ENCODE peak calls at places on chromosomes 11 and 22, in eight cellular contexts. B is astrocyte, U is coronary artery, X is PC-3, S is transverse colon, T is adrenal gland, H is Peyer's patch, I is stomach. Y is an unnamed sample.

GRCh38 chr11:1970956-1971355 is 23.8 kb downstream of the MRPL23 start:
- DNase-seq in U (no peak), B (no peak), H (no peak), S (no peak), I (no peak), X (no peak), T (no peak), Y (no peak)

GRCh38 chr11:119501777-119502405 is 78.9 kb upstream of the THY1 start:
- DNase-seq in X (no peak), U (no peak), I (no peak), B (no peak), H (no peak), S (no peak), T (no peak), Y (no peak)

GRCh38 chr11:66068923-66069714 is 953 bp upstream of the PACS1 start:
- DNase-seq in T (peak), H (peak), B (peak), X (peak), I (peak), S (peak), U (no peak), Y (peak)

GRCh38 chr11:69707156-69707555 is 3.3 kb upstream of the FGF19 start:
- DNase-seq in I (peak), X (no peak), H (no peak), B (no peak), T (no peak), U (no peak), S (no peak), Y (no peak)

GRCh38 chr11:103811870-103812509 is 224.4 kb upstream of the DDI1 start:
- DNase-seq in T (no peak), I (no peak), B (no peak), H (no peak), U (no peak), S (no peak), X (no peak), Y (no peak)

GRCh38 chr22:27022741-27023373 is 365.5 kb downstream of the MIAT start:
- DNase-seq in T (no peak), S (no peak), X (no peak), H (no peak), B (no peak), I (no peak), U (no peak), Y (no peak)

GRCh38 chr22:25069758-25070461 is 117.4 kb downstream of the KIAA1671 start:
- DNase-seq in I (no peak), T (peak), H (no peak), S (no peak), U (no peak), B (no peak), X (no peak), Y (peak)

GRCh38 chr11:132123854-132124835 is 753.7 kb downstream of the NTM start:
- DNase-seq in U (no peak), H (no peak), X (no peak), S (no peak), B (no peak), T (no peak), I (no peak), Y (no peak)

GRCh38 chr22:48489551-48490512 is 1337.8 kb downstream of the BRD1 start:
- DNase-seq in S (no peak), B (peak), I (peak), U (no peak), H (no peak), T (no peak), X (no peak), Y (no peak)

GRCh38 chr11:130522284-130522961 is 74.0 kb downstream of the ADAMTS15 start:
- DNase-seq in S (peak), U (peak), X (peak), H (peak), T (peak), B (peak), I (peak), Y (peak)

GRCh38 chr11:76781046-76781801 is 1.9 kb upstream of the TSKU start:
- DNase-seq in H (no peak), U (no peak), S (peak), I (no peak), T (no peak), B (no peak), X (no peak), Y (no peak)

GRCh38 chr22:25837288-25837900 is 95.4 kb downstream of the MYO18B start:
- DNase-seq in U (peak), T (no peak), X (no peak), S (no peak), I (no peak), B (no peak), H (no peak), Y (no peak)

GRCh38 chr11:15967966-15968365 is 388.4 kb downstream of the SOX6 start:
- DNase-seq in T (no peak), X (no peak), S (no peak), U (no peak), I (no peak), B (peak), H (no peak), Y (peak)

GRCh38 chr11:11520231-11521015 is 101.4 kb downstream of the GALNT18 start:
- DNase-seq in B (no peak), I (no peak), X (no peak), S (no peak), H (no peak), T (no peak), U (no peak), Y (no peak)

GRCh38 chr11:86574493-86575207 is 97.8 kb downstream of the ME3 start:
- DNase-seq in B (peak), S (no peak), U (no peak), X (peak), H (no peak), T (no peak), I (no peak), Y (no peak)

GRCh38 chr11:122808494-122808893 is 29.8 kb upstream of the CRTAM start:
- DNase-seq in T (no peak), U (no peak), H (no peak), S (peak), B (peak), I (no peak), X (no peak), Y (peak)

GRCh38 chr11:83004855-83005556 is 66.7 kb downstream of the RAB30 start:
- DNase-seq in S (no peak), B (peak), X (peak), U (no peak), H (no peak), I (no peak), T (no peak), Y (no peak)
- H3K4me3 ChIP-seq in S (no peak), B (no peak), X (no peak), U (no peak), H (no peak), I (no peak), T (no peak), Y (no peak)

GRCh38 chr11:3020011-3020410 is 27.9 kb upstream of the NAP1L4 start:
- DNase-seq in X (no peak), T (no peak), B (no peak), I (no peak), H (no peak), S (no peak), U (no peak), Y (no peak)

GRCh38 chr11:3016861-3017260 is 24.7 kb upstream of the NAP1L4 start:
- DNase-seq in X (no peak), B (no peak), T (no peak), U (no peak), H (no peak), S (no peak), I (no peak), Y (no peak)

GRCh38 chr11:3022982-3023381 is 30.9 kb upstream of the NAP1L4 start:
- DNase-seq in X (peak), S (no peak), B (peak), T (no peak), H (no peak), I (no peak), U (no peak), Y (peak)

GRCh38 chr11:3022300-3022967 is 30.3 kb upstream of the NAP1L4 start:
- DNase-seq in H (no peak), I (no peak), T (no peak), X (peak), U (no peak), S (no peak), B (peak), Y (peak)

DNA sequence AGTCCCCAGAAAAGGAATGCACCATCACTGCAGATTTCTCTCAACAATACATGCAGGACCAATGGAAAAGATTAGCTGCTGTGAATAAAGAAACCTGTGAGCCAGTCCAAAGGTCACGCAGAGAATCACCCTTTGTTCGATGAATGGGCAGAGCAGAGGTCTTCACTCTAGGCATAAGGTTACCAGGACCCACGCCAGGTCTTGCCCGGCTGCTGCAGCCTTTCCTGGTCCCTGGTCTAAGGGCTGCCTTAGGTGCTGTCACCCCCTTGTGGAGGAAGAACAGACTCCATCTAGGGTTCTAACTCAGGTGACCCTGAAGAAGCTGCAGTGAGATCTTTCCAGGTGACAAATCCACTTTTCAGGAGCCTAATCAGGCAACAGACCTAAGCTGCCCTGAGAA is 29.0 kb upstream of the NAP1L4 start:
- DNase-seq in U (no peak), I (peak), H (no peak), X (peak), S (peak), T (no peak), B (no peak), Y (peak)
- TF ChIP-seq CTCF in U (no peak), I (no peak), H (no peak), X (peak), S (peak), T (peak), B (peak), Y (peak)

DNA sequence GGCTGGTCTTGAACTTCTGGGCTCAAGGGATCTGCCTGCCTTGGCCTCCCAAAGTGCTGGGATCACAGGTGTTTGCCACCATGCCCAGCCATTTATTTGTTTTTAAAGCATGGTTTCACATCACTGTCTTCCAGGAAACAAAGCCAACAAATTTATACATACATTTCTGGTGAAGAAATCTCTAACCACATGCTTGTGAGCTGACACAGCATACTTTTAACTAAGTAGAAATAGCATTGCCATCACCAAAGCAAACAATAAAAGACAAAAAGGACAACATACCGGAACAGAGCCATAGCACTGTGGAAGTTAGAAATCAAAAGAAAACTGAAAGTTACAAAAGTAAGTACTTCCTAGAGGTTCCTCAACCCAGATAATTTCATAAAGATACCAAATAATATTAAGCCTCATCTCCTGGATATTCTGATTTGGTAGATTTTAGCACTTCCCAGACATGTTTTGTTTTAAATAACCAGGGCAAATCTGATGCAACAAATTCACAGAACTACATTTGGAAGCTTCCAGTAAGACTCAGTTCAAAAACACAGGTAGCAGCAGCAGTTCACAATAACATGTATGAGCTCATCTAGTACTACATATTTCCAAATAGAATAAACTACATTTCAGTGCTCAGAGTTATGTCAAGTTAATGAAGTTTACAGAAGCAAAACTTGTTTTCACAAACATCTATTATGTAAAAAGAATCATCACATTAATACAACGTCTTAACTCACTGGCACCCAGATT is 70.6 kb downstream of the RRAS2 start:
- DNase-seq in X (peak), T (no peak), U (no peak), B (peak), I (no peak), S (no peak), H (no peak), Y (peak)
- H3K4me3 ChIP-seq in X (peak), T (no peak), U (no peak), B (peak), I (no peak), S (no peak), H (no peak), Y (no peak)

GRCh38 chr11:58292017-58292416 is 24.0 kb upstream of the OR10W1 start:
- DNase-seq in U (no peak), T (no peak), I (no peak), B (no peak), X (no peak), H (no peak), S (no peak), Y (no peak)
- TF ChIP-seq CTCF in U (no peak), T (no peak), I (no peak), B (no peak), X (no peak), H (no peak), S (no peak), Y (no peak)

DNA sequence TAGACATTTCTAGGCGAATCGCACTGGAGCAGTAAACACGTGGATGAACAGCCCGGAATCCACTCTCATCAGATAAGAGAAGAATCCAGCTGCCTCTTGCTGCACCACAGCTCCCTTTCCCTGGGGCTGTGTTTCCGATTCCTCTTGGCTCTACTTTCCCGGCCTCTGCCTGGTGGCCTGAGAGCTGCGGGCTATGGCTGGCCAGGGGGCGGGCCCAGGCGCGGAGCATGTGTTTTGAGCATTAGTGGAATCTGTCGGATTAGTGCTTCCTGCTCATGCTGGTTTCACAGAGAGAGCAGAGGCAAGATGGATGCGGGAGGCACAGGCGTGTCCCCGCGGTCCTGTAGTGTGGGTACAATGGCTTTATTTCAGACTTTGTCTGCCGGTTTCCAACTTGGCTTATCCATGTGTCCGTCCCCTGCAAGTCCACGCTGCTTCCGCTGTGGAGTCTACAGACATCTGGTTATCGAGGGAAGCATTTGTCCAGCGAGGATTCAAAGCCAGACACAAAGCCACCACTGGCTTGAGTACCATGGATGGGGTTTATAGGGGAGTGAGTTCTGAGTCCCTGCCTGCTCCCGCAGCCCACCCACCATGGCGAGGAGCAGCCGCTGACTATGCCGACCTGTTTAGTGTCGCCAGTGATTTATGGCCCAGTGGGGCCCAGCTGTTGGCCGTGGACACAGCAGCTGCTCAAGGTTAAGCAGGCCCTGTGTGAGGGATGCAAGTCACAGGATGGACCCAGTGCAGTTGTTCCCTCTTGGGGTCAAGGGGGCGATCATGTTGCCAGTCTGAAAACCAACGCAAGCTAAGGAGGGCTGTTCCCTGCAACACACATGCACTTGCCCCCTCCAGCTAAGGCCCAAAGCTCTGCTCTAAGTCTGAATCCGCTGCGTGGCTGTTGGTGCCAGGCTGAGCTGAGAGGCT is 43.3 kb upstream of the EP300 start:
- DNase-seq in B (peak), X (no peak), I (peak), U (peak), T (peak), H (no peak), S (peak), Y (peak)
- H3K4me3 ChIP-seq in B (no peak), X (no peak), I (peak), U (peak), T (no peak), H (peak), S (no peak), Y (peak)

DNA sequence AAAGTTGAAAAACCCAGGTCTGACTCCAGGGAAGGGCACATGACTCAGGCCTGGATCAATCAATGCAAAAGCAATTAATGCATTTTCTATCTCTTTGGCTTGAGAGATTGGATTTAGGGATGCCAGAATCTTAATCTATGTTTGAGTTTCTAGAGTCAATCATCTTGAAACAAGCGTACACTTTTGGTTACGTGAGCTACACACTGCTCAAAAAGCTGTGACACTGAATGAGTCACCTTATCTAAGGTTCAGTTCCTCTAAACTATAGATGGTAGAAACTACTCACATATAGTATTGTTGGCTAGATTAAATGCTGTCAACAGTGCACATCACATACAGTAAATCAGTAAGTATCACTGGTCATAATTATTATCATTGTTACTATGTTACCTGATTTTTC is 24.2 kb downstream of the MRE11 start:
- DNase-seq in I (no peak), H (no peak), S (no peak), T (no peak), X (peak), B (no peak), U (no peak), Y (no peak)
- TF ChIP-seq CTCF in I (no peak), H (no peak), S (no peak), T (no peak), X (no peak), B (no peak), U (no peak), Y (no peak)

DNA sequence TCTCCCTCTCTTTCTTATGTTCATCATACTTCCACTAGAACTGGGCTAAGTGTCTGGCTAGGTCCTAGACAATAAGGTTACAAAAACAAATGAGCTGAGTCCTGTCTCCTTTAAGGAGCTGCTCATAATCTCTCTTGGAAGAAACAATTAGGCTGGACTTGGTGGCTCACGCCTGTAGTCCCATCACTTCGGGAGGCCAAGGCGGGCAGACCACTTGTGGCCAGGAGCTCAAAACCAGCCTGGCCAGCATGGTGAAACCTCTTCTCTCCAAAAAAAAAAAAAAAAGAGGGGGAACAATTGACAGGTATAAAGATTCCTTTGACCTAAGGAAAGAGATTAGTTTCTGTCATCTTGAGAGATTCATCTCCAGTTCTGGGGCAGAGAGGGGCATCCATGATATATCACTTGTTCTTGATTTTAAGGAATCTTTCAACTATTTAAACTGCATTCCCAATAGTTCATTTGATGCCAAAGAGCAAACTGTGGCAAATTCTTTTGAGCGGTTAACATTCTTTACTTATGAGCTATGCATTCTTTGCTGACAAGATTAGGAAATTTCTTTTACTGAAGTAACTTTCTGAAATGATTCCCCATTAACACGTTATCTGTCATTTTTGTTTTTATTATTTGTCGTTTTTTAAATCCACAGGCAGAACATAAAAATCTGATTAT is 125.5 kb downstream of the C11orf87 start:
- DNase-seq in X (peak), S (no peak), U (no peak), T (no peak), B (peak), I (no peak), H (no peak), Y (peak)
- H3K4me3 ChIP-seq in X (peak), S (no peak), U (no peak), T (no peak), B (no peak), I (no peak), H (no peak), Y (no peak)

GRCh38 chr11:32328392-32328791 is 106.9 kb downstream of the WT1 start:
- DNase-seq in U (no peak), S (no peak), T (no peak), H (no peak), B (no peak), X (no peak), I (no peak), Y (no peak)

GRCh38 chr11:32325187-32325586 is 110.2 kb downstream of the WT1 start:
- DNase-seq in S (no peak), B (no peak), X (no peak), H (no peak), T (no peak), I (no peak), U (no peak), Y (no peak)

GRCh38 chr11:32325725-32326124 is 109.6 kb downstream of the WT1 start:
- DNase-seq in B (no peak), U (no peak), S (no peak), T (no peak), I (no peak), X (no peak), H (no peak), Y (no peak)

GRCh38 chr11:32326522-32326921 is 108.8 kb downstream of the WT1 start:
- DNase-seq in H (no peak), T (no peak), B (no peak), X (no peak), S (no peak), U (no peak), I (no peak), Y (peak)

DNA sequence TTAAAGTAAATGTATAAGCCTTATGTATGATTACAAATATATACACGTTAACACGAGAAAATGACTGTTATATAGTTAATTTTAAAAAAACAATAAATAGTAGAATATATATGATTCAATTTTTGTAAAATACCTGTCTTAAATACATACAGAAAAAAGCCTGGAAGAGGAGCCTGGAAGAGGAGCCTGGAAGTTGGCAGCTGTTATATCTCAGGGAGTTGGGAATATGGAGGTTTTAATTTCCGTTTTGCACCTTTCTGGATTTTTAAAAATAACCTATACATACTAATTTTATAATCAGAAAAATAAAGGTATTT is 111.6 kb downstream of the WT1 start:
- DNase-seq in T (no peak), S (no peak), B (no peak), U (no peak), X (no peak), I (no peak), H (no peak), Y (no peak)
- TF ChIP-seq CTCF in T (no peak), S (no peak), B (no peak), U (no peak), X (no peak), I (no peak), H (no peak), Y (no peak)

Y was measured in fibroblast of the aortic adventitia.